ENCODE peak calls at places on chromosomes 4 and X, in six cellular contexts. Q is H9; A is RKO; K is HTR-8/SVneo; B is OCI-LY7; Z is effector memory CD8-positive, alpha-beta T cell. U is an unnamed sample.

GRCh38 chr4:81919810-81920209 is 448.1 kb upstream of the RASGEF1B start:
- DNase-seq in A (no peak), K (no peak), Q (no peak), B (no peak), Z (no peak), U (no peak)

GRCh38 chr4:112523764-112524505 is 8.0 kb upstream of the NEUROG2 start:
- DNase-seq in K (peak; percentile 45), Q (peak; percentile 95), A (no peak), Z (peak; percentile 69), B (peak; percentile 93), U (peak; percentile 66)

GRCh38 chrX:91435465-91435864 is 826 bp downstream of the PABPC5 start:
- DNase-seq in Z (no peak), B (no peak), A (no peak), Q (peak; percentile 30), K (no peak), U (no peak)

GRCh38 chr4:1492636-1493539 is 86.6 kb upstream of the NKX1-1 start:
- DNase-seq in Z (no peak), Q (no peak), B (no peak), A (no peak), K (no peak), U (no peak)

GRCh38 chr4:38663021-38663800 is 788 bp upstream of the KLF3 start:
- DNase-seq in K (no peak), Z (no peak), Q (peak; percentile 45), A (no peak), B (peak; percentile 44), U (no peak)

GRCh38 chr4:121655320-121656268 is 41.2 kb downstream of the ANXA5 start:
- DNase-seq in K (no peak), Q (no peak), B (no peak), A (no peak), Z (no peak), U (no peak)

GRCh38 chr4:182301736-182302135 is 58.5 kb downstream of the TENM3 start:
- DNase-seq in Z (no peak), K (no peak), B (no peak), Q (no peak), A (no peak), U (no peak)

GRCh38 chr4:188975271-188975670 is 836.0 kb downstream of the TRIML1 start:
- DNase-seq in Z (no peak), Q (peak; percentile 29), A (no peak), B (no peak), K (no peak), U (no peak)

GRCh38 chr4:138259801-138260200 is 17.7 kb upstream of the SLC7A11 start:
- DNase-seq in Q (no peak), K (peak; percentile 36), B (no peak), Z (no peak), A (no peak), U (no peak)

GRCh38 chr4:77576351-77576750 is 29.3 kb upstream of the CXCL13 start:
- DNase-seq in A (no peak), K (no peak), Q (no peak), B (no peak), Z (no peak), U (no peak)

GRCh38 chr4:101037249-101037648 is 310.1 kb downstream of the PPP3CA start:
- DNase-seq in B (no peak), A (no peak), Q (no peak), K (no peak), Z (no peak), U (peak; percentile 7)

GRCh38 chrX:44507292-44507691 is 35.4 kb downstream of the FUNDC1 start:
- DNase-seq in Q (no peak), K (no peak), B (no peak), A (no peak), Z (no peak), U (no peak)

GRCh38 chrX:109472939-109473713 is 8.8 kb downstream of the GUCY2F start:
- DNase-seq in K (no peak), B (peak; percentile 46), Z (no peak), A (peak; percentile 13), Q (peak; percentile 83), U (peak; percentile 42)

GRCh38 chrX:112636951-112637541 is 42.7 kb downstream of the LHFPL1 start:
- DNase-seq in Q (no peak), B (no peak), A (no peak), Z (no peak), K (peak; percentile 5), U (no peak)

GRCh38 chr4:47831026-47831689 is 6.7 kb downstream of the CORIN start:
- DNase-seq in K (no peak), Z (no peak), Q (no peak), A (no peak), B (no peak), U (no peak)

GRCh38 chr4:99821918-99822503 is 5.4 kb downstream of the DAPP1 start:
- DNase-seq in Q (no peak), Z (no peak), K (no peak), B (peak; percentile 78), A (no peak), U (no peak)

U was measured in HepG2.